ENCODE peak calls at places on chromosomes 2 and 18, in eight cellular contexts. G is NCI-H510A treated with DMSO at 0.1 percent for 48 hours; X is nephron progenitor cell; U is AG08395; B is breast epithelium; P is stimulated activated CD4-positive, alpha-beta T cell treated with anti-CD3 and anti-CD28 coated beads, Interleukin-4, amount 100 ng/mL, for 1 hour; R is progenitor cell of endocrine pancreas; M is astrocyte of the hippocampus. C is an unnamed sample.

GRCh38 chr2:105455488-105455991 is 56.7 kb upstream of the FHL2 start:
- DNase-seq in G (peak; percentile 78), U (peak; percentile 97), X (no peak), M (peak; percentile 97), P (no peak), B (peak; percentile 89), R (no peak), C (no peak)

GRCh38 chr2:9135804-9136558 is 70.6 kb upstream of the ASAP2 start:
- DNase-seq in P (no peak), U (peak; percentile 35), B (no peak), G (no peak), R (no peak), M (peak; percentile 65), X (no peak), C (no peak)

GRCh38 chr2:106572541-106573148 is 85.5 kb downstream of the CD8B2 start:
- DNase-seq in G (no peak), M (no peak), U (no peak), R (no peak), X (peak; percentile 48), B (no peak), P (peak; percentile 12), C (no peak)

GRCh38 chr2:74146929-74147728 is 583 bp downstream of the BOLA3 start:
- DNase-seq in R (no peak), U (peak; percentile 48), X (no peak), B (no peak), G (no peak), M (no peak), P (no peak), C (no peak)

GRCh38 chr2:102107741-102108070 is 34.8 kb upstream of the IL1R1 start:
- DNase-seq in B (no peak), X (no peak), R (no peak), M (peak; percentile 58), U (peak; percentile 39), P (no peak), G (no peak), C (no peak)

GRCh38 chr2:159921752-159922404 is 123.9 kb upstream of the CD302 start:
- DNase-seq in X (peak; percentile 88), B (peak; percentile 34), R (peak; percentile 72), M (peak; percentile 86), U (peak; percentile 39), P (peak; percentile 81), G (no peak), C (peak; percentile 97)

GRCh38 chr2:6186332-6187100 is 494.3 kb downstream of the SOX11 start:
- DNase-seq in G (no peak), M (peak; percentile 56), B (no peak), P (no peak), U (no peak), X (peak; percentile 20), R (no peak), C (no peak)

GRCh38 chr2:224910535-224910934 is 131.7 kb downstream of the DOCK10 start:
- DNase-seq in U (no peak), R (no peak), G (no peak), X (no peak), P (no peak), M (no peak), B (no peak), C (no peak)

GRCh38 chr18:28158083-28158581 is 18.8 kb downstream of the CDH2 start:
- DNase-seq in U (peak; percentile 6), B (no peak), G (no peak), M (no peak), X (no peak), P (no peak), R (no peak), C (no peak)

GRCh38 chr2:26184086-26184485 is 11.2 kb downstream of the GAREM2 start:
- DNase-seq in G (no peak), R (no peak), B (no peak), X (no peak), U (no peak), P (no peak), M (peak; percentile 75), C (peak; percentile 66)

GRCh38 chr2:135870571-135870970 is 5.7 kb downstream of the MCM6 start:
- DNase-seq in P (no peak), X (no peak), M (no peak), G (no peak), U (no peak), B (no peak), R (no peak), C (no peak)

GRCh38 chr2:18299423-18300212 is 260.8 kb downstream of the RDH14 start:
- DNase-seq in B (no peak), P (no peak), M (peak; percentile 90), R (no peak), X (no peak), U (peak; percentile 61), G (no peak), C (peak; percentile 19)

GRCh38 chr18:75586576-75586975 is 159.1 kb upstream of the SMIM21 start:
- DNase-seq in P (no peak), R (no peak), G (no peak), B (no peak), X (no peak), U (no peak), M (no peak), C (no peak)

GRCh38 chr2:148796735-148797512 is 78.1 kb upstream of the KIF5C start:
- DNase-seq in X (no peak), P (no peak), R (no peak), M (no peak), B (no peak), U (no peak), G (no peak), C (no peak)

GRCh38 chr2:16774980-16775963 is 109.6 kb upstream of the CYRIA start:
- DNase-seq in R (peak; percentile 14), P (no peak), B (no peak), U (no peak), X (peak; percentile 20), M (peak; percentile 38), G (peak; percentile 0), C (no peak)

GRCh38 chr2:197248623-197249022 is 62.0 kb downstream of the ANKRD44 start:
- DNase-seq in P (no peak), U (peak; percentile 38), B (no peak), G (no peak), X (no peak), M (no peak), R (no peak), C (no peak)

GRCh38 chr18:33844232-33844631 is 266.2 kb downstream of the ASXL3 start:
- DNase-seq in M (peak; percentile 47), G (peak; percentile 43), R (no peak), X (no peak), U (no peak), P (no peak), B (no peak), C (no peak)

GRCh38 chr2:174337337-174338154 is 2.8 kb downstream of the SP9 start:
- DNase-seq in P (peak; percentile 30), U (no peak), G (peak; percentile 96), X (peak; percentile 61), M (peak; percentile 67), R (no peak), B (no peak), C (no peak)

GRCh38 chr2:9319338-9319715 is 104.0 kb downstream of the ITGB1BP1 start:
- DNase-seq in G (no peak), B (no peak), M (no peak), X (no peak), U (no peak), R (no peak), P (no peak), C (no peak)

GRCh38 chr2:29942711-29943110 is 21.3 kb upstream of the ALK start:
- DNase-seq in X (no peak), M (no peak), U (no peak), P (no peak), B (no peak), R (no peak), G (no peak), C (no peak)

GRCh38 chr18:34848156-34848555 is 138.1 kb downstream of the DTNA start:
- DNase-seq in U (no peak), G (no peak), X (no peak), B (no peak), R (no peak), P (no peak), M (peak; percentile 30), C (no peak)

GRCh38 chr2:47918043-47918442 is 11.7 kb upstream of the FBXO11 start:
- DNase-seq in M (no peak), B (no peak), P (no peak), R (no peak), G (no peak), X (no peak), U (no peak), C (no peak)

GRCh38 chr2:169363570-169364150 is 1.3 kb upstream of the LRP2 start:
- DNase-seq in R (peak; percentile 36), G (peak; percentile 7), M (peak; percentile 49), P (peak; percentile 39), B (peak; percentile 24), U (peak; percentile 7), X (peak; percentile 45), C (no peak)

GRCh38 chr2:237404413-237404812 is 9.6 kb downstream of the COL6A3 start:
- DNase-seq in P (no peak), U (no peak), X (no peak), M (no peak), R (no peak), B (no peak), G (no peak), C (no peak)

GRCh38 chr2:235536711-235537110 is 42.9 kb downstream of the AGAP1 start:
- DNase-seq in G (no peak), U (no peak), P (no peak), X (no peak), B (no peak), M (no peak), R (no peak), C (no peak)

GRCh38 chr2:177679611-177680530 is 287.3 kb downstream of the AGPS start:
- DNase-seq in G (no peak), P (no peak), M (no peak), B (no peak), X (no peak), R (no peak), U (no peak), C (no peak)

GRCh38 chr2:122028371-122029102 is 273.1 kb downstream of the TSN start:
- DNase-seq in B (no peak), R (no peak), P (no peak), G (no peak), U (peak; percentile 72), M (peak; percentile 67), X (no peak), C (no peak)

GRCh38 chr18:49531678-49532153 is 30.1 kb upstream of the LIPG start:
- DNase-seq in G (no peak), U (no peak), P (no peak), X (no peak), R (no peak), M (no peak), B (no peak), C (no peak)